ENCODE peak calls at places on chromosome 19, in eight cellular contexts. H is dorsolateral prefrontal cortex, Z is foreskin fibroblast, R is astrocyte of the spinal cord, Q is fibroblast of mammary gland, M is psoas muscle, P is upper lobe of right lung, X is neural progenitor cell. C is an unnamed sample.

GRCh38 chr19:31448221-31448657 is 99.0 kb upstream of the TSHZ3 start:
- DNase-seq in H (no peak), Z (peak), R (peak), Q (peak), M (peak), P (peak), X (no peak), C (peak)

GRCh38 chr19:3565177-3565576 is 7.6 kb upstream of the HMG20B start:
- DNase-seq in H (no peak), Z (no peak), R (peak), Q (no peak), M (no peak), P (no peak), X (no peak), C (no peak)

GRCh38 chr19:16875584-16876555 is 12.9 kb upstream of the F2RL3 start:
- DNase-seq in H (no peak), Z (no peak), R (no peak), Q (no peak), M (no peak), P (no peak), X (no peak), C (no peak)

GRCh38 chr19:32291876-32292275 is 53.5 kb upstream of the ZNF507 start:
- DNase-seq in H (no peak), Z (no peak), R (no peak), Q (no peak), M (no peak), P (no peak), X (no peak), C (no peak)

GRCh38 chr19:41914906-41915247 is 13.4 kb downstream of the ERFL start:
- DNase-seq in H (no peak), Z (no peak), R (no peak), Q (no peak), M (no peak), P (no peak), X (no peak), C (no peak)

GRCh38 chr19:52948025-52948770 is 14.5 kb downstream of the ZNF816 start:
- DNase-seq in H (no peak), Z (no peak), R (no peak), Q (no peak), M (no peak), P (no peak), X (no peak), C (no peak)

GRCh38 chr19:54873990-54874389 is at the start of gene FCAR:
- DNase-seq in H (no peak), Z (no peak), R (no peak), Q (no peak), M (no peak), P (no peak), X (no peak), C (no peak)

GRCh38 chr19:8573316-8573715 is 3.9 kb downstream of the MYO1F start:
- DNase-seq in H (no peak), Z (no peak), R (no peak), Q (no peak), M (no peak), P (no peak), X (no peak), C (no peak)

GRCh38 chr19:43782689-43783231 is 2.0 kb upstream of the KCNN4 start:
- DNase-seq in H (no peak), Z (no peak), R (no peak), Q (no peak), M (no peak), P (no peak), X (no peak), C (no peak)

GRCh38 chr19:2962018-2962670 is 15.2 kb upstream of the TLE6 start:
- DNase-seq in H (no peak), Z (peak), R (peak), Q (peak), M (no peak), P (no peak), X (peak), C (no peak)

GRCh38 chr19:32642771-32643170 is 32.2 kb downstream of the ANKRD27 start:
- DNase-seq in H (no peak), Z (no peak), R (no peak), Q (no peak), M (no peak), P (no peak), X (no peak), C (no peak)

GRCh38 chr19:19750131-19750841 is 17.4 kb upstream of the ZNF14 start:
- DNase-seq in H (no peak), Z (no peak), R (no peak), Q (no peak), M (no peak), P (no peak), X (no peak), C (no peak)

GRCh38 chr19:21398851-21399250 is 1.9 kb downstream of the ZNF493 start:
- DNase-seq in H (no peak), Z (peak), R (no peak), Q (peak), M (no peak), P (no peak), X (no peak), C (no peak)

GRCh38 chr19:34900245-34900644 is 26.5 kb upstream of the ZNF30 start:
- DNase-seq in H (no peak), Z (no peak), R (no peak), Q (no peak), M (no peak), P (no peak), X (no peak), C (no peak)

GRCh38 chr19:30719991-30720329 is 347.8 kb downstream of the ZNF536 start:
- DNase-seq in H (no peak), Z (no peak), R (no peak), Q (no peak), M (peak), P (no peak), X (no peak), C (no peak)

GRCh38 chr19:55503447-55504251 is 15.4 kb downstream of the SSC5D start:
- DNase-seq in H (peak), Z (peak), R (peak), Q (peak), M (peak), P (peak), X (peak), C (no peak)

GRCh38 chr19:56356944-56357343 is 36.4 kb downstream of the ZNF582 start:
- DNase-seq in H (no peak), Z (no peak), R (no peak), Q (no peak), M (no peak), P (no peak), X (no peak), C (no peak)

GRCh38 chr19:32692727-32693061 is 1.1 kb downstream of the NUDT19 start:
- DNase-seq in H (no peak), Z (no peak), R (no peak), Q (no peak), M (no peak), P (no peak), X (no peak), C (no peak)

GRCh38 chr19:46887240-46887782 is 26.5 kb downstream of the ARHGAP35 start:
- DNase-seq in H (no peak), Z (no peak), R (no peak), Q (no peak), M (no peak), P (no peak), X (no peak), C (no peak)

GRCh38 chr19:17751103-17751911 is at the start of gene FCHO1:
- DNase-seq in H (no peak), Z (no peak), R (no peak), Q (no peak), M (peak), P (peak), X (no peak), C (no peak)

GRCh38 chr19:18878858-18879578 is 16.9 kb downstream of the CERS1 start:
- DNase-seq in H (no peak), Z (no peak), R (no peak), Q (no peak), M (no peak), P (no peak), X (no peak), C (no peak)

GRCh38 chr19:40807147-40808020 is 8.4 kb downstream of the EGLN2 start:
- DNase-seq in H (no peak), Z (no peak), R (no peak), Q (no peak), M (no peak), P (peak), X (peak), C (no peak)

GRCh38 chr19:16289594-16289993 is 35.0 kb upstream of the KLF2 start:
- DNase-seq in H (no peak), Z (no peak), R (no peak), Q (no peak), M (no peak), P (no peak), X (no peak), C (no peak)

GRCh38 chr19:6868341-6868740 is 19.0 kb upstream of the ADGRE1 start:
- DNase-seq in H (no peak), Z (no peak), R (no peak), Q (no peak), M (no peak), P (no peak), X (no peak), C (no peak)

GRCh38 chr19:2618611-2619010 is 83.9 kb downstream of the GNG7 start:
- DNase-seq in H (no peak), Z (peak), R (peak), Q (peak), M (peak), P (peak), X (no peak), C (no peak)

GRCh38 chr19:18049390-18049789 is 37.3 kb downstream of the IL12RB1 start:
- DNase-seq in H (no peak), Z (no peak), R (peak), Q (peak), M (peak), P (peak), X (no peak), C (no peak)

GRCh38 chr19:46211201-46211881 is 18.2 kb upstream of the IGFL1 start:
- DNase-seq in H (no peak), Z (no peak), R (no peak), Q (no peak), M (peak), P (no peak), X (peak), C (no peak)

GRCh38 chr19:45154064-45154827 is 6.5 kb downstream of the NKPD1 start:
- DNase-seq in H (no peak), Z (peak), R (peak), Q (peak), M (no peak), P (no peak), X (no peak), C (peak)

GRCh38 chr19:45153339-45154063 is 7.3 kb downstream of the NKPD1 start:
- DNase-seq in H (peak), Z (no peak), R (peak), Q (peak), M (peak), P (no peak), X (peak), C (no peak)

GRCh38 chr19:45150731-45151725 is 9.8 kb downstream of the NKPD1 start:
- DNase-seq in H (no peak), Z (no peak), R (no peak), Q (no peak), M (no peak), P (no peak), X (no peak), C (no peak)

GRCh38 chr19:45151821-45152503 is 8.8 kb downstream of the NKPD1 start:
- DNase-seq in H (no peak), Z (no peak), R (no peak), Q (no peak), M (no peak), P (no peak), X (peak), C (no peak)

DNA sequence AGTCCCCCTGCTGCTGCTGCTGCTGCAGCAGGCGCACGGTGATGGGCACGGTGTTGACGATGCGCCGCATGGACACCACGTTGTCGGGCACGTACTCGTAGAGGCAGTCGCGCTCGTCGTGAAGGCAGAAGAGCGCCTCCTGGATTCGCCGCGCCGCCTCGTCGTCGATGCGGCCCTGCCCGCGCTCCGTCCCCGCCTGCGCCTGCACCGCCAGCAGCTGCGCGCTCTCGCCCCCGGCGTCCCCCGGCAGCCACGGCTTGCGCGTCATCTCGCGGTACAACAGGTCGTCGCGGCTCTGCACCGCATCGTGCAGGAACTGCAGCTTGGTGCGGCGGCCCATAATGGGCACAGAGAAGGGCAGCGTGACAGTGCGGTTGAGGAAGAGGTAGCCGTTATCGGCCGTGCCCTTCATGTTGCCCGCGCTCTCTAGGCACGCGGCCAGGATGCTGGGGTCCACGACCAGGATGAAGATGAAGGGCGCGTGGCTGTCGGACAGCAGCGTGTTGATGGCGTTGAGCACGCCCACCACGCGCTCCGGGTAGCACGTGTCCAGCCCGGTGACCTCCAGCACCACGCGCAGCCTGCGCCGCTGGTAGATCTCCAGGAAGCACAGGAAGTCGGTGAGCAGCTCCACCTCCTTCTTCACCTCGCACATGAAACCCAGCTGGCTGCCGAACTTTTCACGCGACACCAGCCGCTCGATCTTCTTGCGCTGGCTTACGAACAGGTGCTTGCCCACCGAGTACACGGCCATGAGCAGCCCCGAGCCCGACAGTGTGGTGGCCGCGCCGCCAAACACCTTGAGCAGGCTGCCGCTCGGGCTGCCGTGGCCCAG is 8.1 kb downstream of the NKPD1 start:
- DNase-seq in H (peak), Z (peak), R (peak), Q (peak), M (peak), P (peak), X (peak), C (no peak)
- TF ChIP-seq CTCF in H (no peak), Z (no peak), R (peak), Q (no peak), M (no peak), P (peak), X (peak), C (no peak)

GRCh38 chr19:36401475-36401874 is 17.0 kb downstream of the ZFP82 start:
- DNase-seq in H (no peak), Z (no peak), R (no peak), Q (no peak), M (no peak), P (no peak), X (no peak), C (no peak)
- H3K4me3 ChIP-seq in H (no peak), Z (no peak), R (no peak), Q (no peak), M (no peak), P (no peak), X (no peak), C (no peak)

DNA sequence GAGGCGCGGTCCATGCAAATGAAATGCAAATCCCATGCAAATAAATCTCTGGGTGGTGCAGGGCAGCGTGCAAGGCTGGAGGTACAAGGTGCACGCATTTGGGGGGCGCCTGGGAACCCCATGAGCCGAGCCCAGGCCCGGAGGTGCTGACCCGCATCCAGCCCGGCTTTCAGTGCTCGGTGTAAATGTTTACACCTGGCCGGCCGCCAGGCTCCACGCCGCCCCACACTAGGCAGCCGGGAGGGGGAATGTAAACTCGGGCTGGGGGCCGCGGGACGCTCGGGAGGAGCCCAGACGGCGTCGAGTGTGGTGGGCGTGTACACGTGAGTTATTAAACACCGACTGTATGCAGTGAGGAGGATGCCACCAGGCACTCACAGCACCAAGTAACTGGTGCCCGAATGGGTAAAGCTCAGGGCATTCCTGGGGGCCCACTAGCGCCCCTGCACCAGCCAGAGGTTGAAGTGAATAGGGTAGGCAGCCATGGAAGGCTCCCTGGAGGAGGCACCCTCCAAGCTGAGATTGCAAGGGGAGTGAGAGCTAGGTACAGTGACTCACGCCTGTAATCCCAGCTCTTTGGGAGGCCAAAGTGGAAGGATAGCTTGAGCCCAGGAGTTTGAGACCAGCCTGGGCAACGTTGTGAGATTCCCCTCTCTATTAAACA is 17.2 kb downstream of the FUT6 start:
- DNase-seq in H (no peak), Z (no peak), R (no peak), Q (no peak), M (no peak), P (no peak), X (no peak), C (no peak)
- TF ChIP-seq CTCF in H (no peak), Z (no peak), R (no peak), Q (no peak), M (no peak), P (no peak), X (no peak), C (no peak)

DNA sequence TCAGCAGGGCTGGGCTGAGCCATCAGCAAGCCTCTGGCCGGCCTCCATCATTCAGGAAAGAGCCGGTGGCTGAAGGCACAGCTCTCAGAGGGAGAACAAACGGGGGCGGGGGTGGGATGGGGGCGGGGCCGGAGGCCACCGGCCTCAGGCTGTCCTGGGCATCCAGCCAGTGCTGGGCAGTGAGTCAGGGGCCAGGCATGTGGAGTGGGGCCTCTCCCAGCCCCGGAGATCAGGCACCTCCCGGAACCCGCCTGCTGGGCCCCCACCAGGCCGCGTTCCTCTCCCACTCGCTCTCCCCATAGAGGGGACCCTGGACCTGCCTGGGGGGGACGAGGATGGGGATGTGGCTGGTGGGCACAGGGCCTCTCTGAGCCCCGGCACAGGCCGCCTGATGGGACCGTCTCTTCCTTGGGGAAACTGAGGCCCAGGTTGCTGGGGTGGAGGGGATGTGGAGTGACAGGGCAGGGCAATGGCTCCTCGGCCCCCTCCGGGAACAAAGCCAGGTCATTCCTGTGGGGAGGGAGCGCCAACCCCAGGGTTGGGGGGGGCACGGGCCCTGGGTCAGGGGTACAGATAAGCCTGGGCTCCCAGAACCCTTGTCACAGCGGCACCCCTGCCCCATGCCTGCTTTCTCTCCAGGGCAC is 12.9 kb downstream of the SPC24 start:
- DNase-seq in H (no peak), Z (peak), R (peak), Q (peak), M (peak), P (peak), X (peak), C (peak)
- H3K4me3 ChIP-seq in H (peak), Z (peak), R (no peak), Q (no peak), M (peak), P (peak), X (no peak), C (peak)

GRCh38 chr19:33754361-33754760 is 42.3 kb upstream of the KCTD15 start:
- DNase-seq in H (no peak), Z (no peak), R (no peak), Q (no peak), M (no peak), P (no peak), X (no peak), C (no peak)

GRCh38 chr19:33751386-33751770 is 45.3 kb upstream of the KCTD15 start:
- DNase-seq in H (no peak), Z (no peak), R (no peak), Q (no peak), M (no peak), P (no peak), X (no peak), C (no peak)

GRCh38 chr19:33752945-33753344 is 43.7 kb upstream of the KCTD15 start:
- DNase-seq in H (no peak), Z (no peak), R (no peak), Q (no peak), M (no peak), P (no peak), X (no peak), C (no peak)

GRCh38 chr19:33750587-33751385 is 45.9 kb upstream of the KCTD15 start:
- DNase-seq in H (no peak), Z (no peak), R (no peak), Q (no peak), M (no peak), P (no peak), X (no peak), C (no peak)

GRCh38 chr19:33752018-33752790 is 44.5 kb upstream of the KCTD15 start:
- DNase-seq in H (no peak), Z (no peak), R (no peak), Q (no peak), M (no peak), P (no peak), X (peak), C (no peak)
- TF ChIP-seq CTCF in H (no peak), Z (no peak), R (no peak), Q (no peak), M (no peak), P (no peak), X (no peak), C (no peak)